ENCODE peak calls at places on chromosome 14, in six cellular contexts. One of them, this sample, is unnamed.

GRCh38 chr14:59251811-59252771 is 63.6 kb downstream of the DAAM1 start:
- DNase-seq in fibroblast of pulmonary artery: peak; percentile 73
- DNase-seq in RWPE1: no peak
- DNase-seq in cerebellar cortex: peak; percentile 75
- DNase-seq in activated CD4-positive, alpha-beta T cell treated with anti-CD3 and anti-CD28 coated beads, Interleukin-2, amount 10 ng/mL, durations not matched to agents 7 days and 5 days: no peak
- DNase-seq in tibial artery: no peak
- DNase-seq in this sample: no peak

GRCh38 chr14:76958975-76959710 is 69.4 kb downstream of the IRF2BPL start:
- DNase-seq in cerebellar cortex: no peak
- DNase-seq in tibial artery: peak; percentile 95
- DNase-seq in RWPE1: peak; percentile 49
- DNase-seq in activated CD4-positive, alpha-beta T cell treated with anti-CD3 and anti-CD28 coated beads, Interleukin-2, amount 10 ng/mL, durations not matched to agents 7 days and 5 days: no peak
- DNase-seq in fibroblast of pulmonary artery: no peak
- DNase-seq in this sample: no peak

GRCh38 chr14:71320734-71321555 is 413.7 kb downstream of the PCNX1 start:
- DNase-seq in activated CD4-positive, alpha-beta T cell treated with anti-CD3 and anti-CD28 coated beads, Interleukin-2, amount 10 ng/mL, durations not matched to agents 7 days and 5 days: peak; percentile 61
- DNase-seq in cerebellar cortex: peak; percentile 39
- DNase-seq in tibial artery: peak; percentile 79
- DNase-seq in fibroblast of pulmonary artery: peak; percentile 67
- DNase-seq in RWPE1: peak; percentile 61
- DNase-seq in this sample: peak; percentile 81

GRCh38 chr14:94005324-94005723 is 8.2 kb downstream of the CCDC197 start:
- DNase-seq in tibial artery: no peak
- DNase-seq in activated CD4-positive, alpha-beta T cell treated with anti-CD3 and anti-CD28 coated beads, Interleukin-2, amount 10 ng/mL, durations not matched to agents 7 days and 5 days: peak; percentile 46
- DNase-seq in cerebellar cortex: no peak
- DNase-seq in fibroblast of pulmonary artery: no peak
- DNase-seq in RWPE1: no peak
- DNase-seq in this sample: no peak

GRCh38 chr14:89134640-89135039 is 282.4 kb downstream of the FOXN3 start:
- DNase-seq in tibial artery: no peak
- DNase-seq in cerebellar cortex: peak; percentile 31
- DNase-seq in RWPE1: no peak
- DNase-seq in activated CD4-positive, alpha-beta T cell treated with anti-CD3 and anti-CD28 coated beads, Interleukin-2, amount 10 ng/mL, durations not matched to agents 7 days and 5 days: no peak
- DNase-seq in fibroblast of pulmonary artery: no peak
- DNase-seq in this sample: no peak

GRCh38 chr14:105093426-105094192 is 28.4 kb upstream of the GPR132 start:
- DNase-seq in activated CD4-positive, alpha-beta T cell treated with anti-CD3 and anti-CD28 coated beads, Interleukin-2, amount 10 ng/mL, durations not matched to agents 7 days and 5 days: peak; percentile 56
- DNase-seq in cerebellar cortex: peak; percentile 72
- DNase-seq in tibial artery: peak; percentile 84
- DNase-seq in fibroblast of pulmonary artery: peak; percentile 75
- DNase-seq in RWPE1: peak; percentile 84
- DNase-seq in this sample: peak; percentile 81

GRCh38 chr14:78414172-78414571 is 244.0 kb downstream of the NRXN3 start:
- DNase-seq in RWPE1: no peak
- DNase-seq in cerebellar cortex: no peak
- DNase-seq in tibial artery: no peak
- DNase-seq in fibroblast of pulmonary artery: no peak
- DNase-seq in activated CD4-positive, alpha-beta T cell treated with anti-CD3 and anti-CD28 coated beads, Interleukin-2, amount 10 ng/mL, durations not matched to agents 7 days and 5 days: no peak
- DNase-seq in this sample: no peak

GRCh38 chr14:73802431-73803188 is 49.0 kb upstream of the PTGR2 start:
- DNase-seq in activated CD4-positive, alpha-beta T cell treated with anti-CD3 and anti-CD28 coated beads, Interleukin-2, amount 10 ng/mL, durations not matched to agents 7 days and 5 days: no peak
- DNase-seq in fibroblast of pulmonary artery: no peak
- DNase-seq in RWPE1: peak; percentile 42
- DNase-seq in cerebellar cortex: no peak
- DNase-seq in tibial artery: no peak
- DNase-seq in this sample: no peak

GRCh38 chr14:64569108-64570045 is 19.6 kb downstream of the PPP1R36 start:
- DNase-seq in RWPE1: peak; percentile 89
- DNase-seq in activated CD4-positive, alpha-beta T cell treated with anti-CD3 and anti-CD28 coated beads, Interleukin-2, amount 10 ng/mL, durations not matched to agents 7 days and 5 days: no peak
- DNase-seq in fibroblast of pulmonary artery: peak; percentile 88
- DNase-seq in tibial artery: peak; percentile 88
- DNase-seq in cerebellar cortex: no peak
- DNase-seq in this sample: peak; percentile 70

GRCh38 chr14:37247777-37248461 is 50.2 kb downstream of the MIPOL1 start:
- DNase-seq in tibial artery: no peak
- DNase-seq in RWPE1: no peak
- DNase-seq in activated CD4-positive, alpha-beta T cell treated with anti-CD3 and anti-CD28 coated beads, Interleukin-2, amount 10 ng/mL, durations not matched to agents 7 days and 5 days: no peak
- DNase-seq in cerebellar cortex: no peak
- DNase-seq in fibroblast of pulmonary artery: no peak
- DNase-seq in this sample: no peak

GRCh38 chr14:68977741-68978549 is 1.2 kb downstream of the ACTN1 start:
- DNase-seq in RWPE1: peak; percentile 92
- DNase-seq in tibial artery: peak; percentile 95
- DNase-seq in fibroblast of pulmonary artery: peak; percentile 86
- DNase-seq in cerebellar cortex: no peak
- DNase-seq in activated CD4-positive, alpha-beta T cell treated with anti-CD3 and anti-CD28 coated beads, Interleukin-2, amount 10 ng/mL, durations not matched to agents 7 days and 5 days: peak; percentile 61
- DNase-seq in this sample: peak; percentile 79

GRCh38 chr14:85921241-85921640 is 391.3 kb downstream of the FLRT2 start:
- DNase-seq in activated CD4-positive, alpha-beta T cell treated with anti-CD3 and anti-CD28 coated beads, Interleukin-2, amount 10 ng/mL, durations not matched to agents 7 days and 5 days: no peak
- DNase-seq in cerebellar cortex: no peak
- DNase-seq in fibroblast of pulmonary artery: no peak
- DNase-seq in tibial artery: no peak
- DNase-seq in RWPE1: no peak
- DNase-seq in this sample: no peak

GRCh38 chr14:75837151-75837787 is 144.5 kb downstream of the TGFB3 start:
- DNase-seq in RWPE1: no peak
- DNase-seq in tibial artery: no peak
- DNase-seq in activated CD4-positive, alpha-beta T cell treated with anti-CD3 and anti-CD28 coated beads, Interleukin-2, amount 10 ng/mL, durations not matched to agents 7 days and 5 days: no peak
- DNase-seq in fibroblast of pulmonary artery: no peak
- DNase-seq in cerebellar cortex: no peak
- DNase-seq in this sample: no peak

GRCh38 chr14:21498540-21499526 is 12.3 kb downstream of the METTL3 start:
- DNase-seq in fibroblast of pulmonary artery: peak; percentile 64
- DNase-seq in activated CD4-positive, alpha-beta T cell treated with anti-CD3 and anti-CD28 coated beads, Interleukin-2, amount 10 ng/mL, durations not matched to agents 7 days and 5 days: peak; percentile 58
- DNase-seq in tibial artery: no peak
- DNase-seq in RWPE1: peak; percentile 31
- DNase-seq in cerebellar cortex: peak; percentile 61
- DNase-seq in this sample: no peak

GRCh38 chr14:24975393-24975792 is 74.6 kb downstream of the STXBP6 start:
- DNase-seq in fibroblast of pulmonary artery: no peak
- DNase-seq in RWPE1: no peak
- DNase-seq in activated CD4-positive, alpha-beta T cell treated with anti-CD3 and anti-CD28 coated beads, Interleukin-2, amount 10 ng/mL, durations not matched to agents 7 days and 5 days: no peak
- DNase-seq in cerebellar cortex: no peak
- DNase-seq in tibial artery: no peak
- DNase-seq in this sample: no peak

GRCh38 chr14:20460458-20461229 is 590 bp downstream of the PIP4P1 start:
- DNase-seq in tibial artery: peak; percentile 73
- DNase-seq in activated CD4-positive, alpha-beta T cell treated with anti-CD3 and anti-CD28 coated beads, Interleukin-2, amount 10 ng/mL, durations not matched to agents 7 days and 5 days: peak; percentile 66
- DNase-seq in fibroblast of pulmonary artery: no peak
- DNase-seq in RWPE1: peak; percentile 16
- DNase-seq in cerebellar cortex: no peak
- DNase-seq in this sample: peak; percentile 75

GRCh38 chr14:32361674-32362073 is 32.6 kb downstream of the AKAP6 start:
- DNase-seq in RWPE1: no peak
- DNase-seq in activated CD4-positive, alpha-beta T cell treated with anti-CD3 and anti-CD28 coated beads, Interleukin-2, amount 10 ng/mL, durations not matched to agents 7 days and 5 days: no peak
- DNase-seq in tibial artery: no peak
- DNase-seq in cerebellar cortex: no peak
- DNase-seq in fibroblast of pulmonary artery: no peak
- DNase-seq in this sample: no peak

GRCh38 chr14:93926873-93927571 is at the start of gene FAM181A:
- DNase-seq in fibroblast of pulmonary artery: no peak
- DNase-seq in RWPE1: no peak
- DNase-seq in tibial artery: no peak
- DNase-seq in activated CD4-positive, alpha-beta T cell treated with anti-CD3 and anti-CD28 coated beads, Interleukin-2, amount 10 ng/mL, durations not matched to agents 7 days and 5 days: no peak
- DNase-seq in cerebellar cortex: no peak
- DNase-seq in this sample: no peak

GRCh38 chr14:24095196-24096068 is 1.3 kb downstream of the PCK2 start:
- DNase-seq in activated CD4-positive, alpha-beta T cell treated with anti-CD3 and anti-CD28 coated beads, Interleukin-2, amount 10 ng/mL, durations not matched to agents 7 days and 5 days: peak; percentile 54
- DNase-seq in RWPE1: no peak
- DNase-seq in fibroblast of pulmonary artery: peak; percentile 33
- DNase-seq in tibial artery: peak; percentile 80
- DNase-seq in cerebellar cortex: peak; percentile 40
- DNase-seq in this sample: no peak

GRCh38 chr14:99681101-99681831 is 2.8 kb upstream of the CYP46A1 start:
- DNase-seq in fibroblast of pulmonary artery: no peak
- DNase-seq in activated CD4-positive, alpha-beta T cell treated with anti-CD3 and anti-CD28 coated beads, Interleukin-2, amount 10 ng/mL, durations not matched to agents 7 days and 5 days: no peak
- DNase-seq in tibial artery: peak; percentile 60
- DNase-seq in cerebellar cortex: no peak
- DNase-seq in RWPE1: no peak
- DNase-seq in this sample: no peak

GRCh38 chr14:65478596-65478995 is 66.1 kb downstream of the FUT8 start:
- DNase-seq in activated CD4-positive, alpha-beta T cell treated with anti-CD3 and anti-CD28 coated beads, Interleukin-2, amount 10 ng/mL, durations not matched to agents 7 days and 5 days: no peak
- DNase-seq in tibial artery: no peak
- DNase-seq in RWPE1: peak; percentile 28
- DNase-seq in fibroblast of pulmonary artery: peak; percentile 64
- DNase-seq in cerebellar cortex: no peak
- DNase-seq in this sample: no peak

GRCh38 chr14:30558362-30558674 is 640 bp upstream of the G2E3 start:
- DNase-seq in tibial artery: no peak
- DNase-seq in RWPE1: no peak
- DNase-seq in cerebellar cortex: no peak
- DNase-seq in activated CD4-positive, alpha-beta T cell treated with anti-CD3 and anti-CD28 coated beads, Interleukin-2, amount 10 ng/mL, durations not matched to agents 7 days and 5 days: no peak
- DNase-seq in fibroblast of pulmonary artery: no peak
- DNase-seq in this sample: no peak

GRCh38 chr14:68627868-68628604 is 164.8 kb downstream of the ZFP36L1 start:
- DNase-seq in activated CD4-positive, alpha-beta T cell treated with anti-CD3 and anti-CD28 coated beads, Interleukin-2, amount 10 ng/mL, durations not matched to agents 7 days and 5 days: no peak
- DNase-seq in cerebellar cortex: no peak
- DNase-seq in RWPE1: no peak
- DNase-seq in fibroblast of pulmonary artery: no peak
- DNase-seq in tibial artery: peak; percentile 15
- DNase-seq in this sample: peak; percentile 88

GRCh38 chr14:100862793-100863192 is 36.9 kb downstream of the MEG3 start:
- DNase-seq in activated CD4-positive, alpha-beta T cell treated with anti-CD3 and anti-CD28 coated beads, Interleukin-2, amount 10 ng/mL, durations not matched to agents 7 days and 5 days: no peak
- DNase-seq in fibroblast of pulmonary artery: no peak
- DNase-seq in cerebellar cortex: no peak
- DNase-seq in tibial artery: no peak
- DNase-seq in RWPE1: no peak
- DNase-seq in this sample: no peak

GRCh38 chr14:95471526-95472304 is 44.7 kb downstream of the SYNE3 start:
- DNase-seq in tibial artery: no peak
- DNase-seq in RWPE1: no peak
- DNase-seq in cerebellar cortex: peak; percentile 70
- DNase-seq in activated CD4-positive, alpha-beta T cell treated with anti-CD3 and anti-CD28 coated beads, Interleukin-2, amount 10 ng/mL, durations not matched to agents 7 days and 5 days: no peak
- DNase-seq in fibroblast of pulmonary artery: no peak
- DNase-seq in this sample: no peak

GRCh38 chr14:104367811-104368750 is 211.5 kb upstream of the C14orf180 start:
- DNase-seq in tibial artery: no peak
- DNase-seq in RWPE1: no peak
- DNase-seq in activated CD4-positive, alpha-beta T cell treated with anti-CD3 and anti-CD28 coated beads, Interleukin-2, amount 10 ng/mL, durations not matched to agents 7 days and 5 days: no peak
- DNase-seq in cerebellar cortex: no peak
- DNase-seq in fibroblast of pulmonary artery: no peak
- DNase-seq in this sample: no peak

GRCh38 chr14:82621881-82622450 is 1088.3 kb upstream of the SEL1L start:
- DNase-seq in cerebellar cortex: no peak
- DNase-seq in tibial artery: no peak
- DNase-seq in activated CD4-positive, alpha-beta T cell treated with anti-CD3 and anti-CD28 coated beads, Interleukin-2, amount 10 ng/mL, durations not matched to agents 7 days and 5 days: no peak
- DNase-seq in RWPE1: no peak
- DNase-seq in fibroblast of pulmonary artery: no peak
- DNase-seq in this sample: no peak

GRCh38 chr14:52703664-52704063 is 3.3 kb upstream of the PSMC6 start:
- DNase-seq in activated CD4-positive, alpha-beta T cell treated with anti-CD3 and anti-CD28 coated beads, Interleukin-2, amount 10 ng/mL, durations not matched to agents 7 days and 5 days: no peak
- DNase-seq in fibroblast of pulmonary artery: no peak
- DNase-seq in tibial artery: no peak
- DNase-seq in RWPE1: no peak
- DNase-seq in cerebellar cortex: no peak
- DNase-seq in this sample: no peak

GRCh38 chr14:93331375-93332031 is 1.3 kb downstream of the BTBD7 start:
- DNase-seq in fibroblast of pulmonary artery: no peak
- DNase-seq in RWPE1: no peak
- DNase-seq in activated CD4-positive, alpha-beta T cell treated with anti-CD3 and anti-CD28 coated beads, Interleukin-2, amount 10 ng/mL, durations not matched to agents 7 days and 5 days: no peak
- DNase-seq in tibial artery: no peak
- DNase-seq in cerebellar cortex: no peak
- DNase-seq in this sample: no peak

GRCh38 chr14:75452324-75452723 is 24.5 kb downstream of the JDP2 start:
- DNase-seq in activated CD4-positive, alpha-beta T cell treated with anti-CD3 and anti-CD28 coated beads, Interleukin-2, amount 10 ng/mL, durations not matched to agents 7 days and 5 days: no peak
- DNase-seq in tibial artery: no peak
- DNase-seq in RWPE1: no peak
- DNase-seq in fibroblast of pulmonary artery: no peak
- DNase-seq in cerebellar cortex: no peak
- DNase-seq in this sample: no peak

GRCh38 chr14:68112456-68112855 is 292.9 kb downstream of the RAD51B start:
- DNase-seq in fibroblast of pulmonary artery: no peak
- DNase-seq in activated CD4-positive, alpha-beta T cell treated with anti-CD3 and anti-CD28 coated beads, Interleukin-2, amount 10 ng/mL, durations not matched to agents 7 days and 5 days: no peak
- DNase-seq in cerebellar cortex: no peak
- DNase-seq in tibial artery: no peak
- DNase-seq in RWPE1: no peak
- DNase-seq in this sample: no peak

GRCh38 chr14:29630566-29631160 is 297.0 kb downstream of the PRKD1 start:
- DNase-seq in fibroblast of pulmonary artery: peak; percentile 41
- DNase-seq in cerebellar cortex: no peak
- DNase-seq in activated CD4-positive, alpha-beta T cell treated with anti-CD3 and anti-CD28 coated beads, Interleukin-2, amount 10 ng/mL, durations not matched to agents 7 days and 5 days: no peak
- DNase-seq in RWPE1: peak; percentile 1
- DNase-seq in tibial artery: no peak
- DNase-seq in this sample: no peak

GRCh38 chr14:90700928-90701776 is 115.1 kb downstream of the TTC7B start:
- DNase-seq in tibial artery: no peak
- DNase-seq in cerebellar cortex: no peak
- DNase-seq in activated CD4-positive, alpha-beta T cell treated with anti-CD3 and anti-CD28 coated beads, Interleukin-2, amount 10 ng/mL, durations not matched to agents 7 days and 5 days: no peak
- DNase-seq in RWPE1: no peak
- DNase-seq in fibroblast of pulmonary artery: peak; percentile 18
- DNase-seq in this sample: no peak

GRCh38 chr14:99213101-99213500 is 58.9 kb downstream of the BCL11B start:
- DNase-seq in activated CD4-positive, alpha-beta T cell treated with anti-CD3 and anti-CD28 coated beads, Interleukin-2, amount 10 ng/mL, durations not matched to agents 7 days and 5 days: no peak
- DNase-seq in RWPE1: no peak
- DNase-seq in tibial artery: no peak
- DNase-seq in fibroblast of pulmonary artery: no peak
- DNase-seq in cerebellar cortex: no peak
- DNase-seq in this sample: no peak

GRCh38 chr14:40417777-40418401 is 985.7 kb upstream of the FBXO33 start:
- DNase-seq in cerebellar cortex: peak; percentile 16
- DNase-seq in activated CD4-positive, alpha-beta T cell treated with anti-CD3 and anti-CD28 coated beads, Interleukin-2, amount 10 ng/mL, durations not matched to agents 7 days and 5 days: peak; percentile 7
- DNase-seq in RWPE1: peak; percentile 17
- DNase-seq in fibroblast of pulmonary artery: peak; percentile 4
- DNase-seq in tibial artery: no peak
- DNase-seq in this sample: no peak

GRCh38 chr14:21256539-21257394 is 12.5 kb downstream of the HNRNPC start:
- DNase-seq in fibroblast of pulmonary artery: no peak
- DNase-seq in activated CD4-positive, alpha-beta T cell treated with anti-CD3 and anti-CD28 coated beads, Interleukin-2, amount 10 ng/mL, durations not matched to agents 7 days and 5 days: no peak
- DNase-seq in cerebellar cortex: no peak
- DNase-seq in RWPE1: no peak
- DNase-seq in tibial artery: no peak
- DNase-seq in this sample: no peak

GRCh38 chr14:30389134-30389900 is 169.6 kb upstream of the G2E3 start:
- DNase-seq in fibroblast of pulmonary artery: no peak
- DNase-seq in activated CD4-positive, alpha-beta T cell treated with anti-CD3 and anti-CD28 coated beads, Interleukin-2, amount 10 ng/mL, durations not matched to agents 7 days and 5 days: no peak
- DNase-seq in RWPE1: peak; percentile 5
- DNase-seq in cerebellar cortex: peak; percentile 0
- DNase-seq in tibial artery: no peak
- DNase-seq in this sample: no peak

GRCh38 chr14:99055816-99056215 is 216.2 kb downstream of the BCL11B start:
- DNase-seq in fibroblast of pulmonary artery: no peak
- DNase-seq in cerebellar cortex: no peak
- DNase-seq in activated CD4-positive, alpha-beta T cell treated with anti-CD3 and anti-CD28 coated beads, Interleukin-2, amount 10 ng/mL, durations not matched to agents 7 days and 5 days: peak; percentile 38
- DNase-seq in tibial artery: no peak
- DNase-seq in RWPE1: no peak
- DNase-seq in this sample: no peak

GRCh38 chr14:25375639-25376038 is 325.7 kb upstream of the STXBP6 start:
- DNase-seq in RWPE1: no peak
- DNase-seq in activated CD4-positive, alpha-beta T cell treated with anti-CD3 and anti-CD28 coated beads, Interleukin-2, amount 10 ng/mL, durations not matched to agents 7 days and 5 days: no peak
- DNase-seq in cerebellar cortex: no peak
- DNase-seq in tibial artery: no peak
- DNase-seq in fibroblast of pulmonary artery: no peak
- DNase-seq in this sample: no peak

GRCh38 chr14:74945261-74945851 is 10.0 kb downstream of the PGF start:
- DNase-seq in RWPE1: no peak
- DNase-seq in activated CD4-positive, alpha-beta T cell treated with anti-CD3 and anti-CD28 coated beads, Interleukin-2, amount 10 ng/mL, durations not matched to agents 7 days and 5 days: peak; percentile 41
- DNase-seq in tibial artery: no peak
- DNase-seq in fibroblast of pulmonary artery: no peak
- DNase-seq in cerebellar cortex: peak; percentile 33
- DNase-seq in this sample: no peak

This sample was measured in sciatic nerve.